ENCODE peak calls at places on chromosomes 3 and 15, in five cellular contexts. M is CD8-positive, alpha-beta T cell; F is SK-N-SH; K is A549; A is uterus. L is an unnamed sample.

GRCh38 chr15:65827065-65827464 is 35.0 kb upstream of the DENND4A start:
- DNase-seq in M (no peak), F (no peak), A (no peak), K (no peak), L (no peak)

GRCh38 chr3:37862712-37863551 is 1.3 kb downstream of the CTDSPL start:
- DNase-seq in K (no peak), M (no peak), A (no peak), F (no peak), L (peak; percentile 5)

GRCh38 chr15:81548350-81549116 is 174.5 kb upstream of the TMC3 start:
- DNase-seq in M (no peak), K (no peak), F (no peak), A (no peak), L (no peak)

GRCh38 chr3:72976182-72976825 is 20.3 kb upstream of the PPP4R2 start:
- DNase-seq in M (no peak), F (no peak), K (no peak), A (no peak), L (no peak)

GRCh38 chr3:85208650-85209049 is 249.9 kb downstream of the CADM2 start:
- DNase-seq in A (no peak), M (no peak), F (no peak), K (no peak), L (no peak)

GRCh38 chr3:153094386-153094785 is 67.6 kb upstream of the RAP2B start:
- DNase-seq in M (no peak), K (no peak), F (no peak), A (no peak), L (no peak)

GRCh38 chr3:185983495-185984141 is 45.8 kb upstream of the TRA2B start:
- DNase-seq in A (peak; percentile 64), M (peak; percentile 14), F (peak; percentile 83), K (peak; percentile 61), L (peak; percentile 45)

GRCh38 chr15:47872869-47873301 is 155.6 kb downstream of the SEMA6D start:
- DNase-seq in M (no peak), K (no peak), F (no peak), A (no peak), L (no peak)

GRCh38 chr15:80689716-80690115 is 5.4 kb upstream of the ABHD17C start:
- DNase-seq in K (no peak), F (no peak), A (no peak), M (no peak), L (no peak)

GRCh38 chr15:61661791-61662190 is 398.5 kb downstream of the VPS13C start:
- DNase-seq in F (no peak), K (no peak), M (no peak), A (peak; percentile 66), L (no peak)

GRCh38 chr3:71509024-71509423 is 74.5 kb downstream of the FOXP1 start:
- DNase-seq in F (no peak), M (no peak), K (no peak), A (no peak), L (no peak)

GRCh38 chr3:16945330-16945729 is 60.6 kb downstream of the PLCL2 start:
- DNase-seq in A (no peak), K (no peak), M (no peak), F (no peak), L (no peak)

GRCh38 chr3:179432021-179432420 is 19.2 kb downstream of the GNB4 start:
- DNase-seq in A (no peak), F (no peak), M (no peak), K (no peak), L (no peak)

GRCh38 chr3:149480326-149481017 is 6.0 kb downstream of the TM4SF4 start:
- DNase-seq in A (peak; percentile 77), K (peak; percentile 85), F (peak; percentile 77), M (no peak), L (no peak)

GRCh38 chr3:9810357-9810726 is 280 bp downstream of the TTLL3 start:
- DNase-seq in F (no peak), K (no peak), M (no peak), A (no peak), L (no peak)
- H3K27ac ChIP-seq in F (peak overlapping the region; percentile 76), K (peak overlapping the region; percentile 95), M (peak overlapping the region; percentile 62), A (peak overlapping the region; percentile 96), L (peak overlapping the region; percentile 83)

DNA sequence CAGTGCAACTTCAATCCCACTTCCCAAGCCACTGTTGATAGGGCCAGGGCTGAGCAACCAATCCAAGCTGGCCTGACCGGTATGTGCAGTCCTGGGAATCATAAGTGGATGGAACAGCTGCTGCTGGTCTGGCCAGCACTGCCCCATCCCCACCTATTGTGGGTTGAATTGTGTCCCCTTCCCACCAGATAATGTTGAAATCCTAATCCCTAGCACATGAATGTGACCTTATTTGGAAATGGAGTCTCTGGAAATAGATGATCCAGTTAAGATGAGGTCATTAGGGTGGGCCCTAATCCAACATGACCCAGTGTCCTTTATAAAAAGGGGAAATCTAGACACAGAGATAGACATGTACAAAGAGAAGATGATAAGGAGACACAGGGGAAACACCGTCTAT is 13.7 kb upstream of the PDIA5 start:
- DNase-seq in K (no peak), A (no peak), F (no peak), M (no peak), L (no peak)
- H3K4me1 ChIP-seq in K (peaks cover 2% of the 10 kb centered on the region), A (no peaks in the 10 kb centered on the region), F (peaks cover 23% of the 10 kb centered on the region), M (no peaks in the 10 kb centered on the region), L (no peaks in the 10 kb centered on the region)

GRCh38 chr3:172070269-172070668 is 30.9 kb downstream of the FNDC3B start:
- DNase-seq in F (no peak), A (no peak), M (no peak), K (no peak), L (no peak)
- H3K27ac ChIP-seq in F (no peak overlapping the region), A (peak overlapping the region; percentile 49), M (no peak overlapping the region), K (no peak overlapping the region), L (no peak overlapping the region)

GRCh38 chr3:41164776-41165175 is 34.5 kb upstream of the CTNNB1 start:
- DNase-seq in M (no peak), A (no peak), F (no peak), K (no peak), L (no peak)
- H3K4me1 ChIP-seq in M (peaks cover 9% of the 10 kb centered on the region), A (no peaks in the 10 kb centered on the region), F (no peaks in the 10 kb centered on the region), K (no peaks in the 10 kb centered on the region), L (no peaks in the 10 kb centered on the region)

DNA sequence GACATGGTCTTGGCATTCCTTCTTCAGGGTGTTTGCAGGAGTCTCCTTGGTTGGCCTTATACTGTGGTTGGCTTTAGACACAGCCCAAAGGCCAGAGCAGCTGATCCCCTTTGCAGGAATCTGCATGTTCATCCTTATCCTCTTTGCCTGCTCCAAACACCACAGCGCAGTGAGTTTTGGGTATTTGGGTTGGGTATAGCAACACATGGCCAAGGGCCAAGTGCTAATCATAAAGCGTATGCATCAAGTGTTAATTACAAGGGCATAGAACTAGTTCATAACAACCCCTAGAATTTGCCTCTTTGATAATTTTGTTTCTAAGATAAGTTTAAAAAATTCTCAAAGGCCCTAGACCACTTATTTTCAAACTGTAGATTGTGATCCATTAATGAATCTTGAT is 11.8 kb downstream of the SLC28A2 start:
- DNase-seq in A (no peak), K (no peak), F (no peak), M (no peak), L (no peak)
- H3K27ac ChIP-seq in A (no peak overlapping the region), K (no peak overlapping the region), F (no peak overlapping the region), M (no peak overlapping the region), L (no peak overlapping the region)

GRCh38 chr15:77057650-77058049 is 13.3 kb downstream of the TSPAN3 start:
- DNase-seq in F (no peak), K (no peak), A (no peak), M (no peak), L (no peak)

GRCh38 chr15:77058468-77058867 is 12.4 kb downstream of the TSPAN3 start:
- DNase-seq in M (no peak), F (no peak), K (no peak), A (no peak), L (no peak)

GRCh38 chr15:77060560-77060959 is 10.3 kb downstream of the TSPAN3 start:
- DNase-seq in M (no peak), F (no peak), K (no peak), A (no peak), L (no peak)

GRCh38 chr15:77057072-77057471 is 13.8 kb downstream of the TSPAN3 start:
- DNase-seq in F (no peak), A (no peak), M (no peak), K (no peak), L (no peak)

DNA sequence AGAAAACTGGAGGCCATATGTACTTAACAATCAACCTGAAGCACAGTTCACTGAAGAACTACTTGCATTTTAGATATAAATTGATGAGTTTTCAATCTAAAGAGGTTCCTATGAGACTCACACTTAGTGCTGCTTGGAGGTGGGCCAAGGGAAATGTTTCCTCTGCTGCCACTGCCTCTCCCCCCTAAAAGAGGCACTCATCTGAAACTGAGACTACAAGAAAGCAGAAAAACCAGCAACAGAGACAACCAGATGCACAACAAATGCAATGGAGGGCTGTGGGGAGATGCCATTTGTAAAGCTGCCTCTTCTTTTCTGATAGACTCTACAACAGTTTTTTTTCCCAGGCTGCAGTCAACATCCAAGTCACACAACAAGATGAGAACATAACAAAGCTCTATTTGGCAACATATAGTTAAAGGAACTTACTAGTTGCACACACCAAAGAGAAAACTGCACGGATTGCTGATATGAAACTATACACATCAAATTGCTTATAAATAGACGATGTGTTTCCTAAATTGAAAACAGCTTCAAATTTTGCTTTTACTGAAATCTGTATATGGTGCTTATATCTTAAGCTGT is 11.1 kb downstream of the TSPAN3 start:
- DNase-seq in K (no peak), M (no peak), A (no peak), F (no peak), L (no peak)
- H3K4me1 ChIP-seq in K (peaks cover 45% of the 10 kb centered on the region), M (peaks cover 13% of the 10 kb centered on the region), A (no peaks in the 10 kb centered on the region), F (peaks cover 27% of the 10 kb centered on the region), L (no peaks in the 10 kb centered on the region)

GRCh38 chr3:151330374-151330773 is 1.0 kb upstream of the P2RY13 start:
- DNase-seq in K (no peak), F (no peak), M (no peak), A (no peak), L (no peak)

GRCh38 chr3:151327571-151328198 is 1.7 kb downstream of the P2RY13 start:
- DNase-seq in F (peak; percentile 7), M (no peak), K (peak; percentile 18), A (no peak), L (no peak)

GRCh38 chr3:151328298-151329036 is 882 bp downstream of the P2RY13 start:
- DNase-seq in M (no peak), K (no peak), A (no peak), F (no peak), L (no peak)

GRCh38 chr3:151330899-151331298 is 1.6 kb upstream of the P2RY13 start:
- DNase-seq in A (no peak), K (no peak), M (no peak), F (no peak), L (no peak)

GRCh38 chr3:151329368-151329767 is at the start of gene P2RY13:
- DNase-seq in K (no peak), F (no peak), M (no peak), A (no peak), L (no peak)
- H3K27ac ChIP-seq in K (peak within 1 kb of the TSS; percentile 35), F (no peak within 1 kb of the TSS), M (no peak within 1 kb of the TSS), A (no peak within 1 kb of the TSS), L (no peak within 1 kb of the TSS)

GRCh38 chr3:99861216-99861615 is 43.6 kb downstream of the CMSS1 start:
- DNase-seq in A (no peak), F (no peak), M (no peak), K (no peak), L (no peak)
- H3K4me1 ChIP-seq in A (peaks cover 3% of the 10 kb centered on the region), F (peaks cover 2% of the 10 kb centered on the region), M (peaks cover 6% of the 10 kb centered on the region), K (peaks cover 26% of the 10 kb centered on the region), L (peaks cover 2% of the 10 kb centered on the region)